ENCODE peak calls at places on chromosomes 11 and 22, in ten cellular contexts. D is heart left ventricle, O is A549, I is cardiac fibroblast, H is AG10803, M is fibroblast of pulmonary artery, R is HFF-Myc, S is colonic mucosa, Q is AG09309, P is dorsolateral prefrontal cortex. X is an unnamed sample.

GRCh38 chr22:33006220-33006954 is 51.8 kb downstream of the SYN3 start:
- DNase-seq in O (no peak), S (no peak), H (no peak), M (no peak), R (no peak), D (no peak), Q (no peak), I (no peak), P (no peak), X (no peak)

GRCh38 chr11:4826425-4826824 is 5.3 kb downstream of the OR51F2 start:
- DNase-seq in H (peak), D (no peak), R (no peak), P (no peak), I (peak), S (no peak), M (peak), O (no peak), Q (no peak), X (no peak)

GRCh38 chr11:32006799-32007388 is 84.0 kb upstream of the RCN1 start:
- DNase-seq in M (peak), H (peak), P (no peak), D (no peak), S (no peak), Q (peak), R (peak), O (peak), I (peak), X (peak)

GRCh38 chr11:2276280-2276998 is 6.1 kb upstream of the ASCL2 start:
- DNase-seq in I (no peak), R (no peak), M (no peak), Q (no peak), D (no peak), S (no peak), O (no peak), H (no peak), P (no peak), X (no peak)

GRCh38 chr22:26610072-26610958 is 7.5 kb downstream of the CRYBB1 start:
- DNase-seq in R (peak), Q (peak), D (peak), S (peak), H (peak), O (no peak), P (peak), I (peak), M (peak), X (peak)

GRCh38 chr22:24106385-24107381 is 74.6 kb upstream of the SUSD2 start:
- DNase-seq in H (no peak), M (no peak), S (no peak), R (no peak), O (no peak), Q (no peak), D (peak), P (no peak), I (no peak), X (peak)

GRCh38 chr11:103929168-103929903 is 107.1 kb upstream of the DDI1 start:
- DNase-seq in H (no peak), M (no peak), S (no peak), D (no peak), P (no peak), O (no peak), I (no peak), Q (no peak), R (no peak), X (no peak)

GRCh38 chr11:117232911-117233409 is 489 bp downstream of the RNF214 start:
- DNase-seq in I (no peak), S (no peak), P (no peak), M (no peak), H (no peak), D (peak), R (no peak), Q (no peak), O (peak), X (no peak)

GRCh38 chr11:88475991-88476418 is 138.5 kb upstream of the CTSC start:
- DNase-seq in M (no peak), I (peak), Q (peak), O (no peak), S (no peak), P (no peak), R (no peak), H (peak), D (no peak), X (peak)

GRCh38 chr11:66747480-66747879 is 18.5 kb upstream of the SPTBN2 start:
- DNase-seq in S (no peak), R (no peak), M (no peak), Q (no peak), I (no peak), O (no peak), P (no peak), H (no peak), D (no peak), X (no peak)

GRCh38 chr22:35593071-35593884 is 23.9 kb downstream of the MB start:
- DNase-seq in H (no peak), M (no peak), R (no peak), P (no peak), D (no peak), I (no peak), Q (no peak), S (no peak), O (no peak), X (no peak)

GRCh38 chr11:78400116-78400515 is 17.5 kb downstream of the GAB2 start:
- DNase-seq in H (no peak), P (no peak), R (no peak), D (no peak), M (no peak), S (no peak), O (no peak), Q (no peak), I (no peak), X (no peak)

GRCh38 chr11:33912405-33913361 is 20.8 kb upstream of the LMO2 start:
- DNase-seq in M (peak), D (peak), H (peak), O (peak), S (no peak), P (no peak), R (peak), I (peak), Q (peak), X (peak)

GRCh38 chr11:47143322-47143721 is 33.4 kb downstream of the ARFGAP2 start:
- DNase-seq in S (no peak), P (no peak), R (peak), H (peak), O (no peak), D (peak), M (peak), Q (peak), I (peak), X (peak)

GRCh38 chr11:62816567-62816966 is 11.3 kb upstream of the NXF1 start:
- DNase-seq in I (no peak), S (no peak), Q (no peak), P (no peak), H (no peak), O (no peak), D (no peak), R (no peak), M (no peak), X (no peak)

GRCh38 chr22:48701296-48702030 is 1126.2 kb downstream of the BRD1 start:
- DNase-seq in H (no peak), R (no peak), M (no peak), D (peak), Q (no peak), I (no peak), P (no peak), O (no peak), S (no peak), X (no peak)

GRCh38 chr22:29275819-29276565 is 7.9 kb downstream of the EWSR1 start:
- DNase-seq in I (no peak), H (no peak), D (no peak), Q (no peak), S (no peak), M (no peak), P (no peak), O (no peak), R (no peak), X (no peak)

GRCh38 chr22:47051435-47052175 is 289.2 kb downstream of the TBC1D22A start:
- DNase-seq in D (no peak), Q (no peak), M (no peak), O (no peak), H (no peak), I (no peak), R (no peak), P (no peak), S (no peak), X (no peak)

GRCh38 chr11:113546757-113547507 is 71.7 kb upstream of the DRD2 start:
- DNase-seq in O (no peak), I (peak), Q (no peak), M (peak), S (no peak), P (no peak), D (no peak), H (peak), R (peak), X (peak)

GRCh38 chr11:33344611-33345010 is 87.4 kb downstream of the HIPK3 start:
- DNase-seq in H (peak), P (no peak), M (no peak), I (no peak), O (no peak), S (no peak), D (no peak), Q (no peak), R (no peak), X (no peak)

GRCh38 chr22:46127556-46127955 is 22.8 kb upstream of the PPARA start:
- DNase-seq in I (no peak), P (no peak), D (no peak), H (no peak), M (no peak), O (no peak), S (no peak), Q (no peak), R (no peak), X (no peak)

GRCh38 chr11:9015677-9016076 is 11.9 kb upstream of the NRIP3 start:
- DNase-seq in O (peak), H (peak), I (peak), R (peak), M (peak), Q (peak), D (peak), S (peak), P (peak), X (peak)

GRCh38 chr11:83194284-83195175 is 1.0 kb downstream of the ANKRD42 start:
- DNase-seq in S (peak), H (peak), R (no peak), D (peak), M (peak), Q (peak), O (peak), P (peak), I (peak), X (peak)

GRCh38 chr11:44701276-44701675 is 25.5 kb upstream of the TSPAN18 start:
- DNase-seq in I (no peak), P (no peak), O (no peak), D (no peak), R (no peak), S (no peak), Q (no peak), H (no peak), M (no peak), X (no peak)

GRCh38 chr11:72750556-72751292 is 1.5 kb downstream of the ARAP1 start:
- DNase-seq in R (no peak), Q (no peak), H (no peak), I (no peak), M (no peak), S (no peak), O (no peak), P (no peak), D (no peak), X (no peak)

GRCh38 chr22:43110444-43110926 is at the start of gene BIK:
- DNase-seq in D (peak), P (no peak), M (peak), H (peak), R (no peak), S (peak), O (no peak), I (peak), Q (no peak), X (peak)

GRCh38 chr22:37209140-37209845 is 3.0 kb downstream of the SSTR3 start:
- DNase-seq in O (no peak), I (no peak), Q (no peak), P (peak), D (no peak), R (no peak), S (no peak), H (no peak), M (no peak), X (no peak)

GRCh38 chr11:12142179-12142578 is 31.8 kb downstream of the MICAL2 start:
- DNase-seq in D (no peak), P (no peak), M (no peak), O (no peak), I (no peak), S (no peak), Q (no peak), H (no peak), R (no peak), X (no peak)
- H3K4me3 ChIP-seq in D (no peak), P (no peak), M (no peak), O (no peak), I (no peak), S (no peak), Q (no peak), H (no peak), R (no peak), X (no peak)

GRCh38 chr11:107969219-107969618 is 39.5 kb upstream of the CUL5 start:
- DNase-seq in P (no peak), H (no peak), I (peak), M (no peak), Q (no peak), O (peak), S (no peak), R (no peak), D (no peak), X (no peak)
- TF ChIP-seq CTCF in P (no peak), H (no peak), I (no peak), M (no peak), Q (no peak), O (no peak), S (no peak), R (no peak), D (no peak), X (no peak)

DNA sequence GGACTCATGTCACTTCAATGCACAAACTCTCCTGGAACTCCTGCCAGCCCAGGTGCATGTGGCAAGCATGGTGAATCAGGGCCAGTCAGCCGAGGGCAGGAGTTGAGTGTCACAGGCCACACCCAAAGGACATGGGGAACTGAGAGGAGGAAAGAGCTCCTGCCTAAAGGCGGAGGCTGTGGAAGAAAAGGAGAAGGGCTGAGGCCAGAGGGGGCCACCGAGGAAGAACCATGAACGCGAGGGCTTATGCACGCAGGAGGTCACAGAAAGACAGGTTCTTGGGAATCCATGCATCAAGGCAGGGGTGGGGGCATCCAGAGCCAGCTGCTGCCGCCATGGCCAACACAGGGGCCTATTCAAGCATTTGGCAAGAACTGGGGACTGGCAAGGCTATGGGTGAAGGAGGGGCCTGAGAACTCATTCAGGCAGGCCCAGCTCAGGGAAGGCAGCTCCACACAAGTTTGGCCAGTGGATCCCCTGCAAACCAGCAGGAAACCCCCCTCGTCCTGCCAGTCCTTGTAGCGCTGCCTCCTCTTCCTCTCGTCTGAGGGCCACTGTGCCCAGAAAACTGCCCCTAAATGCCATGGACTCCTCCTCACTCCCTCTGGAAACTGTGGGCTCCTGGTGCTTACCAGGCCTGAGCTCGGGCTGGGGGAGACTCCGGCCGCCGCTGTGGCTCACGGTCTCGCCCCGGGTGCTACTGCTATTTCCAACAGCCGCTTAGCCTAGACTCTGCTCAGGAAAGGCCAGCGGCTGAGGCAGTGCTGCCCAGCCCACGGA is 15.4 kb downstream of the PPM1F start:
- DNase-seq in O (no peak), M (no peak), R (no peak), Q (no peak), H (peak), S (peak), D (peak), I (peak), P (peak), X (peak)
- H3K4me3 ChIP-seq in O (no peak), M (peak), R (peak), Q (peak), H (peak), S (peak), D (peak), I (peak), P (peak), X (peak)

DNA sequence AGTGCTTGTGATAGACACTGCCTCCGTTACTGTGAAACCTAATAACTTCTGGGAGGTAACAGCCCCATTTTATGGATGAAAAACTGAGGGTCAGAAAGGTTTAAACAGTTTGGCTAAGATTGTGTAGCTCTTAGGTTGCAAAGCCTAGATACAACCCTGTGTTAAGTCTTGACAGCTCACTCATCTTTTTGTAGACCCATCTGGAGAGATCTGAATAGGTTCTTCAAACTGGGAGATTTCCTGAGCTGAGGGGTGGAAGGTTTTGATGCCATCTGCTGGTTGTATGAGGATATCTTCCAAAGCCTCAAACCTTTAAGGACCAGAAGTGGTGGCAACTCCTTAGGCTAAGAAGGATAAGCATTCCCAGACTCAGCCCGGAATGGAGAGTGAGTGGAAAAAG is 8.3 kb downstream of the YPEL4 start:
- DNase-seq in P (no peak), O (peak), M (peak), I (peak), H (peak), Q (peak), D (no peak), S (no peak), R (no peak), X (peak)
- TF ChIP-seq CTCF in P (peak), O (peak), M (peak), I (peak), H (peak), Q (peak), D (peak), S (peak), R (peak), X (peak)